ENCODE peak calls at places on chromosomes 7 and 10, in four cellular contexts. C, M, N and P are unnamed samples.

GRCh38 chr10:77664018-77664417 is 26.4 kb upstream of the KCNMA1 start:
- DNase-seq in N (no peak), M (no peak), C (no peak), P (no peak)

GRCh38 chr7:50206521-50207250 is 97.8 kb upstream of the IKZF1 start:
- DNase-seq in N (no peak), C (no peak), M (no peak), P (no peak)

GRCh38 chr10:100879741-100880360 is 32.9 kb upstream of the SLF2 start:
- DNase-seq in N (no peak), C (no peak), M (no peak), P (no peak)

GRCh38 chr7:98194186-98194585 is 17.1 kb upstream of the BHLHA15 start:
- DNase-seq in N (no peak), M (no peak), C (no peak), P (no peak)

GRCh38 chr7:151251926-151252835 is 3.7 kb upstream of the SMARCD3 start:
- DNase-seq in C (peak), M (peak), N (no peak), P (peak)

GRCh38 chr10:103917326-103918052 is 495 bp downstream of the STN1 start:
- DNase-seq in C (no peak), N (no peak), M (no peak), P (no peak)

GRCh38 chr10:71729023-71729649 is 9.6 kb upstream of the C10orf105 start:
- DNase-seq in C (no peak), M (no peak), N (no peak), P (peak)

GRCh38 chr7:114481995-114482394 is 67.4 kb downstream of the FOXP2 start:
- DNase-seq in M (no peak), N (no peak), C (no peak), P (no peak)

GRCh38 chr10:102735065-102735562 is 8.6 kb upstream of the WBP1L start:
- DNase-seq in M (peak), C (no peak), N (no peak), P (no peak)

GRCh38 chr7:101302641-101303101 is 18.9 kb downstream of the IFT22 start:
- DNase-seq in M (no peak), C (peak), N (no peak), P (peak)

GRCh38 chr7:40808409-40808942 is 673.7 kb downstream of the SUGCT start:
- DNase-seq in N (no peak), M (no peak), C (no peak), P (no peak)

GRCh38 chr10:101329341-101330032 is 24.5 kb upstream of the BTRC start:
- DNase-seq in C (no peak), N (no peak), M (no peak), P (no peak)

GRCh38 chr7:45708046-45708950 is 134.1 kb downstream of the ADCY1 start:
- DNase-seq in C (no peak), N (no peak), M (no peak), P (no peak)

GRCh38 chr10:34297551-34298370 is 517.3 kb downstream of the PARD3 start:
- DNase-seq in N (no peak), M (no peak), C (no peak), P (no peak)

GRCh38 chr7:47418910-47419309 is 163.0 kb downstream of the TNS3 start:
- DNase-seq in M (no peak), C (no peak), N (no peak), P (no peak)

GRCh38 chr10:83346216-83346910 is 792.9 kb upstream of the GHITM start:
- DNase-seq in M (no peak), C (no peak), N (no peak), P (no peak)

GRCh38 chr7:27933691-27934565 is 194.0 kb downstream of the TAX1BP1 start:
- DNase-seq in M (no peak), N (no peak), C (no peak), P (no peak)

GRCh38 chr10:97754726-97755125 is 17.1 kb downstream of the SFRP5 start:
- DNase-seq in N (no peak), M (no peak), C (no peak), P (no peak)

GRCh38 chr7:42843209-42843800 is 68.6 kb downstream of the C7orf25 start:
- DNase-seq in N (no peak), C (peak), M (peak), P (peak)

GRCh38 chr7:74454059-74454947 is 597 bp downstream of the GTF2IRD1 start:
- DNase-seq in M (no peak), N (no peak), C (no peak), P (peak)

GRCh38 chr10:133180915-133181639 is 21.1 kb downstream of the KNDC1 start:
- DNase-seq in C (no peak), N (no peak), M (no peak), P (no peak)

GRCh38 chr7:142805350-142806020 is 34.7 kb downstream of the PRSS2 start:
- DNase-seq in M (no peak), C (no peak), N (no peak), P (no peak)

GRCh38 chr7:12913002-12913401 is 225.6 kb downstream of the ARL4A start:
- DNase-seq in C (peak), M (no peak), N (no peak), P (no peak)

GRCh38 chr10:78559514-78560392 is 509.0 kb upstream of the ZMIZ1 start:
- DNase-seq in M (no peak), C (no peak), N (no peak), P (no peak)

GRCh38 chr7:157780721-157781120 is 443.9 kb downstream of the DNAJB6 start:
- DNase-seq in M (no peak), C (no peak), N (no peak), P (no peak)

GRCh38 chr7:25821225-25821624 is 330.8 kb upstream of the NFE2L3 start:
- DNase-seq in N (no peak), C (no peak), M (no peak), P (no peak)

GRCh38 chr10:78864761-78865517 is 203.8 kb upstream of the ZMIZ1 start:
- DNase-seq in C (no peak), M (no peak), N (no peak), P (no peak)

GRCh38 chr10:46022978-46023702 is 7.3 kb downstream of the NCOA4 start:
- DNase-seq in M (peak), C (peak), N (peak), P (peak)

GRCh38 chr7:351681-352480 is 61.9 kb downstream of the FOXL3 start:
- DNase-seq in M (no peak), N (no peak), C (no peak), P (no peak)

GRCh38 chr10:122988501-122988900 is 8.3 kb downstream of the PSTK start:
- DNase-seq in M (no peak), N (no peak), C (no peak), P (no peak)

GRCh38 chr7:112449353-112449752 is 907 bp upstream of the IFRD1 start:
- DNase-seq in M (no peak), C (no peak), N (no peak), P (no peak)

GRCh38 chr10:95287281-95287680 is 3.5 kb downstream of the PDLIM1 start:
- DNase-seq in M (no peak), N (no peak), C (no peak), P (no peak)

GRCh38 chr7:116443101-116443523 is 56.4 kb upstream of the CAV2 start:
- DNase-seq in C (no peak), M (no peak), N (no peak), P (peak)

GRCh38 chr10:47296111-47296894 is 3.7 kb upstream of the GDF10 start:
- DNase-seq in C (no peak), M (peak), N (no peak), P (no peak)